ENCODE peak calls at places on chromosomes 4 and X, in four cellular contexts. L is stomach, O is breast epithelium, R is transverse colon. I is an unnamed sample.

GRCh38 chr4:529563-529962 is 30.6 kb downstream of the PIGG start:
- DNase-seq in R (no peak), L (no peak), O (no peak), I (no peak)

GRCh38 chrX:2226182-2226581 is 274.6 kb downstream of the DHRSX start:
- DNase-seq in O (no peak), L (no peak), R (no peak), I (no peak)

GRCh38 chrX:41457618-41458192 is 10.6 kb downstream of the NYX start:
- DNase-seq in R (no peak), O (no peak), L (no peak), I (no peak)

GRCh38 chr4:70737006-70737405 is 15.2 kb downstream of the RUFY3 start:
- DNase-seq in O (no peak), R (no peak), L (no peak), I (no peak)

GRCh38 chr4:118842055-118842454 is 6.1 kb upstream of the SEC24D start:
- DNase-seq in R (no peak), L (no peak), O (no peak), I (no peak)

GRCh38 chr4:51895816-51896408 is 53.0 kb downstream of the DCUN1D4 start:
- DNase-seq in L (peak; percentile 62), R (peak; percentile 61), O (peak; percentile 20), I (peak; percentile 63)

GRCh38 chr4:7169134-7169533 is 23.2 kb upstream of the SORCS2 start:
- DNase-seq in L (no peak), R (no peak), O (no peak), I (no peak)

GRCh38 chrX:70525733-70526132 is 81.1 kb downstream of the DLG3 start:
- DNase-seq in R (no peak), O (no peak), L (peak; percentile 90), I (no peak)

GRCh38 chrX:21725498-21725897 is 32.4 kb downstream of the SMPX start:
- DNase-seq in O (no peak), R (no peak), L (no peak), I (no peak)

GRCh38 chr4:177008071-177008835 is 215.5 kb upstream of the VEGFC start:
- DNase-seq in O (no peak), R (no peak), L (no peak), I (no peak)

GRCh38 chr4:151896880-151897279 is 136.1 kb upstream of the GATB start:
- DNase-seq in L (no peak), R (no peak), O (no peak), I (no peak)

GRCh38 chr4:81255524-81255923 is 40.5 kb upstream of the PRKG2 start:
- DNase-seq in R (no peak), L (no peak), O (no peak), I (no peak)

GRCh38 chrX:115679460-115679859 is 118.5 kb downstream of the PLS3 start:
- DNase-seq in R (no peak), O (no peak), L (no peak), I (no peak)

GRCh38 chr4:39533541-39533940 is 6.3 kb upstream of the UGDH start:
- DNase-seq in O (no peak), R (no peak), L (no peak), I (no peak)

GRCh38 chr4:105598787-105599186 is 46.4 kb downstream of the ARHGEF38 start:
- DNase-seq in O (no peak), L (no peak), R (no peak), I (no peak)

GRCh38 chrX:42804524-42804923 is 26.6 kb upstream of the PPP1R2C start:
- DNase-seq in O (no peak), L (no peak), R (no peak), I (no peak)

GRCh38 chr4:37685211-37685725 is 908 bp downstream of the RELL1 start:
- DNase-seq in O (no peak), R (peak; percentile 29), L (no peak), I (no peak)

GRCh38 chrX:38965883-38966282 is 164.6 kb downstream of the MID1IP1 start:
- DNase-seq in O (no peak), R (no peak), L (no peak), I (no peak)

GRCh38 chr4:126405369-126405982 is 1090.7 kb downstream of the FAT4 start:
- DNase-seq in L (no peak), R (no peak), O (no peak), I (no peak)

GRCh38 chr4:36709986-36710385 is 428.6 kb downstream of the DTHD1 start:
- DNase-seq in R (no peak), L (no peak), O (no peak), I (no peak)

GRCh38 chrX:39242187-39242586 is 440.9 kb downstream of the MID1IP1 start:
- DNase-seq in R (peak; percentile 52), L (peak; percentile 31), O (no peak), I (peak; percentile 23)

GRCh38 chrX:57918750-57919436 is 8.6 kb upstream of the ZXDA start:
- DNase-seq in O (no peak), L (peak; percentile 32), R (peak; percentile 27), I (no peak)

GRCh38 chr4:81093720-81094401 is 63.4 kb downstream of the BMP3 start:
- DNase-seq in O (no peak), L (no peak), R (no peak), I (no peak)

GRCh38 chrX:18639280-18639679 is 32.6 kb downstream of the RS1 start:
- DNase-seq in R (no peak), L (no peak), O (no peak), I (no peak)

GRCh38 chrX:125765347-125765746 is 400.7 kb downstream of the DCAF12L2 start:
- DNase-seq in O (no peak), R (no peak), L (no peak), I (no peak)

GRCh38 chr4:85128246-85129204 is 162.0 kb upstream of the WDFY3 start:
- DNase-seq in R (no peak), O (no peak), L (no peak), I (no peak)

GRCh38 chrX:75522565-75523411 is at the start of gene ZDHHC15:
- DNase-seq in R (peak; percentile 17), L (peak; percentile 55), O (no peak), I (peak; percentile 62)

GRCh38 chr4:159395693-159396092 is 292.8 kb downstream of the RAPGEF2 start:
- DNase-seq in O (no peak), R (no peak), L (no peak), I (no peak)

GRCh38 chr4:159396151-159396550 is 293.3 kb downstream of the RAPGEF2 start:
- DNase-seq in O (no peak), R (no peak), L (no peak), I (no peak)

GRCh38 chr4:159401791-159402380 is 299.0 kb downstream of the RAPGEF2 start:
- DNase-seq in L (no peak), O (no peak), R (no peak), I (no peak)

GRCh38 chr4:159400782-159401712 is 298.2 kb downstream of the RAPGEF2 start:
- DNase-seq in L (no peak), R (no peak), O (no peak), I (no peak)

GRCh38 chr4:159398236-159398638 is 295.4 kb downstream of the RAPGEF2 start:
- DNase-seq in L (no peak), R (no peak), O (no peak), I (no peak)
- TF ChIP-seq CTCF in L (no peak), R (no peak), O (no peak), I (no peak)

GRCh38 chrX:12463052-12463451 is 324.8 kb downstream of the FRMPD4 start:
- DNase-seq in R (no peak), O (no peak), L (no peak), I (no peak)
- TF ChIP-seq CTCF in R (no peak), O (no peak), L (no peak), I (no peak)

DNA sequence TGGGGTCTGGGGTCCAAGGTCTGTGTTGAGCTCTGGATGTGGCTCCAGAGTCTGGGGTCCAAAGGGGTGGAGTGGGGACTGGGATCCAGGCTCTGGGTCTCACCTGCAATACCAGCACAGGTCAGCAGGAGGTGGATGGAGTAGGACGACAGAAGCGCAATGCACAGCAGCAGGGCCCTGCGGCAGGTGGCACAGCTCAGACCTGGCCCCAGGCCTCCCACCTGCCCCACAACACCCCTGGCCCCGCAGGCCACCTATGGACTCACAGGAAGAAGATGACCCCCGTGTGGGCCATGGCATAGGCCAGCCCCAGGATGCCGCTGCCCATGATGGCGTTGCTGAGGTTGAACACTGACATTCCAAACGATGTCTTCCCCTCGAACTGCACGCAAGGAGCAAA is 3.4 kb downstream of the SLC38A5 start:
- DNase-seq in L (no peak), R (no peak), O (no peak), I (no peak)
- TF ChIP-seq CTCF in L (no peak), R (no peak), O (no peak), I (no peak)

GRCh38 chr4:121822796-121823504 is 733 bp downstream of the CCNA2 start:
- DNase-seq in R (peak; percentile 25), O (no peak), L (peak; percentile 25), I (peak; percentile 46)
- TF ChIP-seq CTCF in R (no peak), O (no peak), L (no peak), I (no peak)

DNA sequence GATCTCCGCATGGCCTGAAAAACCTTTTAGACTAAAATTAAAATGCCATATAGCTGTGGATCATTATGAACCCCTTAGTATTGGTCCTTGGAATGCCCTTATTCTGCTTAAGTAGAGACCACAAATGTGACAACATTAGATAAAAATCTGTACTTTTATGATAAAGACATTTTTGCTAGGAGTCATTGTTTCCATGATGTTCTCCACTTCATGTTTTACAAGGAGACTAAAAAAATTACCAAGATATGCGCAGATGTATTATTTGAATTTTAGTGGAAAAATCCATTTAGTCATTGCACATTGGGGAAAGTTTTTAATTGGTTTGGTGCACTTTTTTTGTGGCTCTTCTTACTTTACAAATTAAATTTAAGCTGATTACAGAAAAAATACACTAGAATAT is 85.1 kb upstream of the HPRT1 start:
- DNase-seq in R (no peak), O (no peak), L (no peak), I (no peak)
- TF ChIP-seq CTCF in R (no peak), O (no peak), L (no peak), I (no peak)